ENCODE peak calls at places on chromosomes 6 and 20, in seven cellular contexts. One of them, this sample, is unnamed.

GRCh38 chr6:14729186-14729871 is 516.5 kb upstream of the JARID2 start:
- DNase-seq in cardiac muscle cell: no peak
- DNase-seq in astrocyte of the cerebellum: no peak
- DNase-seq in fibroblast of the aortic adventitia: no peak
- DNase-seq in endothelial cell of umbilical vein: no peak
- DNase-seq in DND-41: no peak
- DNase-seq in psoas muscle: no peak
- DNase-seq in this sample: no peak

GRCh38 chr6:55496201-55496600 is 82.8 kb downstream of the HMGCLL1 start:
- DNase-seq in cardiac muscle cell: no peak
- DNase-seq in astrocyte of the cerebellum: no peak
- DNase-seq in fibroblast of the aortic adventitia: no peak
- DNase-seq in endothelial cell of umbilical vein: no peak
- DNase-seq in DND-41: no peak
- DNase-seq in psoas muscle: no peak
- DNase-seq in this sample: no peak

GRCh38 chr20:44068311-44068710 is 118.7 kb downstream of the JPH2 start:
- DNase-seq in cardiac muscle cell: no peak
- DNase-seq in astrocyte of the cerebellum: no peak
- DNase-seq in fibroblast of the aortic adventitia: no peak
- DNase-seq in endothelial cell of umbilical vein: no peak
- DNase-seq in DND-41: peak
- DNase-seq in psoas muscle: no peak
- DNase-seq in this sample: no peak

GRCh38 chr6:96468681-96469224 is 52.9 kb upstream of the UFL1 start:
- DNase-seq in cardiac muscle cell: no peak
- DNase-seq in astrocyte of the cerebellum: no peak
- DNase-seq in fibroblast of the aortic adventitia: no peak
- DNase-seq in endothelial cell of umbilical vein: no peak
- DNase-seq in DND-41: no peak
- DNase-seq in psoas muscle: no peak
- DNase-seq in this sample: no peak

GRCh38 chr6:148516116-148517016 is 173.7 kb downstream of the SASH1 start:
- DNase-seq in cardiac muscle cell: no peak
- DNase-seq in astrocyte of the cerebellum: no peak
- DNase-seq in fibroblast of the aortic adventitia: no peak
- DNase-seq in endothelial cell of umbilical vein: no peak
- DNase-seq in DND-41: no peak
- DNase-seq in psoas muscle: no peak
- DNase-seq in this sample: no peak

GRCh38 chr20:17298169-17298568 is 71.3 kb downstream of the PCSK2 start:
- DNase-seq in cardiac muscle cell: no peak
- DNase-seq in astrocyte of the cerebellum: no peak
- DNase-seq in fibroblast of the aortic adventitia: no peak
- DNase-seq in endothelial cell of umbilical vein: no peak
- DNase-seq in DND-41: no peak
- DNase-seq in psoas muscle: no peak
- DNase-seq in this sample: no peak

GRCh38 chr6:76876922-76877553 is 586.3 kb downstream of the HTR1B start:
- DNase-seq in cardiac muscle cell: peak
- DNase-seq in astrocyte of the cerebellum: no peak
- DNase-seq in fibroblast of the aortic adventitia: peak
- DNase-seq in endothelial cell of umbilical vein: peak
- DNase-seq in DND-41: no peak
- DNase-seq in psoas muscle: no peak
- DNase-seq in this sample: no peak

GRCh38 chr20:36815454-36816091 is 42.0 kb upstream of the DSN1 start:
- DNase-seq in cardiac muscle cell: no peak
- DNase-seq in astrocyte of the cerebellum: no peak
- DNase-seq in fibroblast of the aortic adventitia: no peak
- DNase-seq in endothelial cell of umbilical vein: no peak
- DNase-seq in DND-41: no peak
- DNase-seq in psoas muscle: no peak
- DNase-seq in this sample: no peak

GRCh38 chr6:131575834-131576478 is 2.9 kb downstream of the ARG1 start:
- DNase-seq in cardiac muscle cell: no peak
- DNase-seq in astrocyte of the cerebellum: no peak
- DNase-seq in fibroblast of the aortic adventitia: no peak
- DNase-seq in endothelial cell of umbilical vein: no peak
- DNase-seq in DND-41: no peak
- DNase-seq in psoas muscle: no peak
- DNase-seq in this sample: no peak

GRCh38 chr20:51153867-51154707 is 131.2 kb upstream of the KCNG1 start:
- DNase-seq in cardiac muscle cell: no peak
- DNase-seq in astrocyte of the cerebellum: no peak
- DNase-seq in fibroblast of the aortic adventitia: no peak
- DNase-seq in endothelial cell of umbilical vein: no peak
- DNase-seq in DND-41: no peak
- DNase-seq in psoas muscle: no peak
- DNase-seq in this sample: no peak

GRCh38 chr20:57211949-57212889 is 54.2 kb downstream of the BMP7 start:
- DNase-seq in cardiac muscle cell: peak
- DNase-seq in astrocyte of the cerebellum: peak
- DNase-seq in fibroblast of the aortic adventitia: peak
- DNase-seq in endothelial cell of umbilical vein: no peak
- DNase-seq in DND-41: no peak
- DNase-seq in psoas muscle: peak
- DNase-seq in this sample: peak

GRCh38 chr20:19812696-19813095 is 54.6 kb downstream of the RIN2 start:
- DNase-seq in cardiac muscle cell: no peak
- DNase-seq in astrocyte of the cerebellum: no peak
- DNase-seq in fibroblast of the aortic adventitia: no peak
- DNase-seq in endothelial cell of umbilical vein: peak
- DNase-seq in DND-41: no peak
- DNase-seq in psoas muscle: no peak
- DNase-seq in this sample: no peak

GRCh38 chr20:56257604-56258003 is 9.1 kb downstream of the MC3R start:
- DNase-seq in cardiac muscle cell: no peak
- DNase-seq in astrocyte of the cerebellum: no peak
- DNase-seq in fibroblast of the aortic adventitia: no peak
- DNase-seq in endothelial cell of umbilical vein: no peak
- DNase-seq in DND-41: no peak
- DNase-seq in psoas muscle: no peak
- DNase-seq in this sample: no peak

GRCh38 chr6:161462148-161462547 is 188.3 kb upstream of the AGPAT4 start:
- DNase-seq in cardiac muscle cell: no peak
- DNase-seq in astrocyte of the cerebellum: no peak
- DNase-seq in fibroblast of the aortic adventitia: peak
- DNase-seq in endothelial cell of umbilical vein: no peak
- DNase-seq in DND-41: no peak
- DNase-seq in psoas muscle: no peak
- DNase-seq in this sample: no peak

GRCh38 chr6:7107578-7108195 is at the start of gene RREB1:
- DNase-seq in cardiac muscle cell: peak
- DNase-seq in astrocyte of the cerebellum: no peak
- DNase-seq in fibroblast of the aortic adventitia: peak
- DNase-seq in endothelial cell of umbilical vein: peak
- DNase-seq in DND-41: peak
- DNase-seq in psoas muscle: peak
- DNase-seq in this sample: peak

GRCh38 chr20:50380697-50381040 is 129.5 kb upstream of the PTPN1 start:
- DNase-seq in cardiac muscle cell: no peak
- DNase-seq in astrocyte of the cerebellum: no peak
- DNase-seq in fibroblast of the aortic adventitia: peak
- DNase-seq in endothelial cell of umbilical vein: peak
- DNase-seq in DND-41: no peak
- DNase-seq in psoas muscle: no peak
- DNase-seq in this sample: peak

GRCh38 chr6:714100-714499 is 21.2 kb upstream of the EXOC2 start:
- DNase-seq in cardiac muscle cell: no peak
- DNase-seq in astrocyte of the cerebellum: no peak
- DNase-seq in fibroblast of the aortic adventitia: no peak
- DNase-seq in endothelial cell of umbilical vein: no peak
- DNase-seq in DND-41: no peak
- DNase-seq in psoas muscle: no peak
- DNase-seq in this sample: no peak

GRCh38 chr6:41966961-41967311 is 25.3 kb upstream of the CCND3 start:
- DNase-seq in cardiac muscle cell: no peak
- DNase-seq in astrocyte of the cerebellum: peak
- DNase-seq in fibroblast of the aortic adventitia: peak
- DNase-seq in endothelial cell of umbilical vein: peak
- DNase-seq in DND-41: no peak
- DNase-seq in psoas muscle: no peak
- DNase-seq in this sample: peak

GRCh38 chr6:98295776-98296175 is 538.6 kb upstream of the POU3F2 start:
- DNase-seq in cardiac muscle cell: peak
- DNase-seq in astrocyte of the cerebellum: no peak
- DNase-seq in fibroblast of the aortic adventitia: no peak
- DNase-seq in endothelial cell of umbilical vein: no peak
- DNase-seq in DND-41: no peak
- DNase-seq in psoas muscle: no peak
- DNase-seq in this sample: no peak

GRCh38 chr20:2520617-2521016 is 11.9 kb upstream of the ZNF343 start:
- DNase-seq in cardiac muscle cell: no peak
- DNase-seq in astrocyte of the cerebellum: no peak
- DNase-seq in fibroblast of the aortic adventitia: no peak
- DNase-seq in endothelial cell of umbilical vein: no peak
- DNase-seq in DND-41: no peak
- DNase-seq in psoas muscle: no peak
- DNase-seq in this sample: no peak

GRCh38 chr6:56101141-56101553 is 146.2 kb downstream of the COL21A1 start:
- DNase-seq in cardiac muscle cell: no peak
- DNase-seq in astrocyte of the cerebellum: peak
- DNase-seq in fibroblast of the aortic adventitia: peak
- DNase-seq in endothelial cell of umbilical vein: no peak
- DNase-seq in DND-41: no peak
- DNase-seq in psoas muscle: no peak
- DNase-seq in this sample: peak

GRCh38 chr6:165800337-165800736 is 137.3 kb upstream of the PDE10A start:
- DNase-seq in cardiac muscle cell: no peak
- DNase-seq in astrocyte of the cerebellum: no peak
- DNase-seq in fibroblast of the aortic adventitia: peak
- DNase-seq in endothelial cell of umbilical vein: no peak
- DNase-seq in DND-41: no peak
- DNase-seq in psoas muscle: no peak
- DNase-seq in this sample: no peak

GRCh38 chr20:62800314-62801259 is 4.0 kb upstream of the OGFR start:
- DNase-seq in cardiac muscle cell: no peak
- DNase-seq in astrocyte of the cerebellum: no peak
- DNase-seq in fibroblast of the aortic adventitia: no peak
- DNase-seq in endothelial cell of umbilical vein: no peak
- DNase-seq in DND-41: no peak
- DNase-seq in psoas muscle: no peak
- DNase-seq in this sample: no peak

GRCh38 chr6:160391419-160392116 is 43.4 kb downstream of the SLC22A3 start:
- DNase-seq in cardiac muscle cell: no peak
- DNase-seq in astrocyte of the cerebellum: no peak
- DNase-seq in fibroblast of the aortic adventitia: peak
- DNase-seq in endothelial cell of umbilical vein: no peak
- DNase-seq in DND-41: no peak
- DNase-seq in psoas muscle: no peak
- DNase-seq in this sample: no peak

GRCh38 chr6:15073344-15073789 is 172.5 kb upstream of the JARID2 start:
- DNase-seq in cardiac muscle cell: no peak
- DNase-seq in astrocyte of the cerebellum: no peak
- DNase-seq in fibroblast of the aortic adventitia: no peak
- DNase-seq in endothelial cell of umbilical vein: no peak
- DNase-seq in DND-41: no peak
- DNase-seq in psoas muscle: no peak
- DNase-seq in this sample: no peak

GRCh38 chr6:139977887-139978332 is 603.5 kb upstream of the CITED2 start:
- DNase-seq in cardiac muscle cell: no peak
- DNase-seq in astrocyte of the cerebellum: no peak
- DNase-seq in fibroblast of the aortic adventitia: peak
- DNase-seq in endothelial cell of umbilical vein: peak
- DNase-seq in DND-41: no peak
- DNase-seq in psoas muscle: no peak
- DNase-seq in this sample: peak

GRCh38 chr6:133040025-133040838 is 200.9 kb upstream of the EYA4 start:
- DNase-seq in cardiac muscle cell: peak
- DNase-seq in astrocyte of the cerebellum: peak
- DNase-seq in fibroblast of the aortic adventitia: peak
- DNase-seq in endothelial cell of umbilical vein: peak
- DNase-seq in DND-41: no peak
- DNase-seq in psoas muscle: no peak
- DNase-seq in this sample: no peak
- TF ChIP-seq CTCF in cardiac muscle cell: peak
- TF ChIP-seq CTCF in astrocyte of the cerebellum: peak
- TF ChIP-seq CTCF in fibroblast of the aortic adventitia: peak
- TF ChIP-seq CTCF in endothelial cell of umbilical vein: no peak
- TF ChIP-seq CTCF in DND-41: peak
- TF ChIP-seq CTCF in psoas muscle: peak
- TF ChIP-seq CTCF in this sample: peak

DNA sequence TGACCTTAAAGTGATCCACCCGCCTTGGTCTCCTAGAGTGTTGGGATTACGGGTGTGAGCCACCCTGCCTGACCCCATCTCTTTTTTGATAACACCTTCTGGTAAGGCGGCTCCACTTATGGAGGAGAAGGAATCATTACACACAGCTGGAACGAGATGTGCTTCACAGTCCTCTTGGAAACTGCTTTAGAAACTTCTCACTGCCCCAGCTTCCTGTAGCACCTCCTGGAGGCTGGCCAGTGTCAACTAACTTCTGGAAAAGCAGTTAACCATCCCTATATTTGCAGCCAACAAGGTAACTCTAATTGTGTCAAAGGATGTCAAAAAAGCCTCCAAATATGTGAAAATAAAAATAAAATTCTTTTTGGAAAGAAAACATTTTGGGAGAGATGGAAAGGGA is 48.8 kb upstream of the BCLAF1 start:
- DNase-seq in cardiac muscle cell: no peak
- DNase-seq in astrocyte of the cerebellum: no peak
- DNase-seq in fibroblast of the aortic adventitia: no peak
- DNase-seq in endothelial cell of umbilical vein: peak
- DNase-seq in DND-41: no peak
- DNase-seq in psoas muscle: no peak
- DNase-seq in this sample: no peak
- TF ChIP-seq CTCF in cardiac muscle cell: no peak
- TF ChIP-seq CTCF in astrocyte of the cerebellum: no peak
- TF ChIP-seq CTCF in fibroblast of the aortic adventitia: no peak
- TF ChIP-seq CTCF in endothelial cell of umbilical vein: no peak
- TF ChIP-seq CTCF in DND-41: peak
- TF ChIP-seq CTCF in psoas muscle: no peak
- TF ChIP-seq CTCF in this sample: no peak

GRCh38 chr6:12075067-12075563 is 63.0 kb downstream of the HIVEP1 start:
- DNase-seq in cardiac muscle cell: peak
- DNase-seq in astrocyte of the cerebellum: no peak
- DNase-seq in fibroblast of the aortic adventitia: peak
- DNase-seq in endothelial cell of umbilical vein: peak
- DNase-seq in DND-41: no peak
- DNase-seq in psoas muscle: no peak
- DNase-seq in this sample: no peak
- TF ChIP-seq CTCF in cardiac muscle cell: peak
- TF ChIP-seq CTCF in astrocyte of the cerebellum: peak
- TF ChIP-seq CTCF in fibroblast of the aortic adventitia: peak
- TF ChIP-seq CTCF in endothelial cell of umbilical vein: peak
- TF ChIP-seq CTCF in DND-41: peak
- TF ChIP-seq CTCF in psoas muscle: peak
- TF ChIP-seq CTCF in this sample: peak

DNA sequence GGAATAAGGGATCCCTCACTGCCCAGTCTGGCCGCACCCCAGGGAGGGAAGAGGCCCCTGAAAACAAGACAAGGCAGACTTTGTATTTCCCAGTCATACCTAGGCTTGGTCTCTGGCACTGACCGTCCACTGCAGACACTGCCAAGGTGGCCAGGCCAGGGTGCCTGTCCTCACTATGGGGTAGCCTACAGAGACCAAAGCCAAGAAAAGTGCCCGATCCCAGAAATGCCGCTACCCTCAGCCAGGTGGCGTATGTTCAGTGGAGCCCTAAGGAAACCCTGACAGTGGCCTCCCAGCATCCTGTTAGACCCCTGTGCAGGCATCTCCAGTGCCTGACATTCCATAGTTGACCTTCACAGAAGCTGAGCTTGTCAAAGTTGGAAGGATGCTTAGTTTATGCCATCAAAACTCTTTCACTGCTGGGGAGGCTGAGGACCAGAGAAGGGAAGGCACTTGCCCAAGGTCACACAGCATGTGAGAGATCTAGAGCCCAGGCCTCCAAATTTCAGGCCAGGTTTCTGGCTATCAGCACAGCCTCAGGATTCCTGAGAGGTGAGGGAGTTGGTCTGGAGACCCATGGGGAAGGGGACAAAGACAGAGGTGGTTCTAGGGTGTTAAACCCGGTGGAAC is 2.5 kb downstream of the SCRT2 start:
- DNase-seq in cardiac muscle cell: no peak
- DNase-seq in astrocyte of the cerebellum: no peak
- DNase-seq in fibroblast of the aortic adventitia: no peak
- DNase-seq in endothelial cell of umbilical vein: no peak
- DNase-seq in DND-41: no peak
- DNase-seq in psoas muscle: no peak
- DNase-seq in this sample: no peak
- TF ChIP-seq CTCF in cardiac muscle cell: no peak
- TF ChIP-seq CTCF in astrocyte of the cerebellum: peak
- TF ChIP-seq CTCF in fibroblast of the aortic adventitia: peak
- TF ChIP-seq CTCF in endothelial cell of umbilical vein: no peak
- TF ChIP-seq CTCF in DND-41: peak
- TF ChIP-seq CTCF in psoas muscle: no peak
- TF ChIP-seq CTCF in this sample: peak

This sample was measured in HFFc6.